ENCODE peak calls at places on chromosomes 12 and 14, in eight cellular contexts. R is uterus, P is lung, B is GM23248, H is K562, I is brain microvascular endothelial cell, K is astrocyte, M is A549. Q is an unnamed sample.

GRCh38 chr14:75906680-75907280 is 75.0 kb downstream of the TGFB3 start:
- DNase-seq in K (peak), I (peak), H (peak), B (peak), R (peak), P (peak), M (peak), Q (no peak)

GRCh38 chr14:85599939-85600338 is 70.0 kb downstream of the FLRT2 start:
- DNase-seq in I (no peak), B (peak), M (no peak), P (no peak), H (no peak), K (peak), R (no peak), Q (no peak)

GRCh38 chr14:24368562-24369252 is 723 bp downstream of the NFATC4 start:
- DNase-seq in P (no peak), M (no peak), I (peak), K (peak), H (peak), B (peak), R (peak), Q (peak)

GRCh38 chr12:806116-806805 is 53.9 kb downstream of the WNK1 start:
- DNase-seq in K (peak), H (no peak), P (no peak), I (no peak), B (peak), R (no peak), M (peak), Q (peak)

GRCh38 chr14:24425704-24426103 is 3.8 kb downstream of the CBLN3 start:
- DNase-seq in K (peak), B (peak), M (no peak), H (peak), I (peak), P (no peak), R (no peak), Q (peak)

GRCh38 chr12:67916266-67916970 is 72.8 kb upstream of the IFNG-AS1 start:
- DNase-seq in R (no peak), P (no peak), I (no peak), B (peak), K (peak), H (no peak), M (no peak), Q (peak)

GRCh38 chr12:59808317-59808910 is 212.6 kb downstream of the SLC16A7 start:
- DNase-seq in R (no peak), M (peak), K (peak), I (no peak), B (peak), P (no peak), H (peak), Q (peak)

GRCh38 chr12:24909667-24910066 is 39.2 kb downstream of the BCAT1 start:
- DNase-seq in H (no peak), I (peak), P (peak), M (no peak), K (peak), B (peak), R (no peak), Q (peak)

GRCh38 chr12:109718390-109718789 is 4.8 kb downstream of the FAM222A start:
- DNase-seq in M (no peak), B (no peak), K (no peak), H (no peak), P (no peak), I (no peak), R (no peak), Q (peak)

GRCh38 chr12:99039367-99040120 is 394.5 kb downstream of the APAF1 start:
- DNase-seq in I (no peak), P (no peak), M (no peak), B (no peak), K (no peak), R (no peak), H (no peak), Q (no peak)

GRCh38 chr12:10385181-10385613 is 4.6 kb downstream of the KLRK1 start:
- DNase-seq in K (peak), I (no peak), B (peak), R (no peak), P (no peak), H (no peak), M (no peak), Q (peak)

GRCh38 chr14:33564774-33565630 is 385.9 kb downstream of the EGLN3 start:
- DNase-seq in K (peak), M (no peak), P (no peak), R (no peak), I (peak), H (no peak), B (peak), Q (no peak)

GRCh38 chr14:104550340-104550848 is 29.2 kb upstream of the C14orf180 start:
- DNase-seq in R (no peak), B (no peak), I (no peak), K (no peak), H (no peak), M (no peak), P (no peak), Q (peak)

GRCh38 chr12:108609535-108610335 is 11.9 kb upstream of the TMEM119 start:
- DNase-seq in B (peak), M (no peak), R (peak), H (peak), P (peak), K (peak), I (peak), Q (peak)

GRCh38 chr12:51372021-51372420 is 19.2 kb downstream of the GALNT6 start:
- DNase-seq in I (no peak), M (no peak), H (no peak), P (no peak), B (peak), K (no peak), R (no peak), Q (no peak)

GRCh38 chr14:20179218-20179617 is 11.5 kb upstream of the OR11G2 start:
- DNase-seq in R (no peak), M (no peak), P (no peak), H (no peak), B (no peak), I (no peak), K (no peak), Q (no peak)

GRCh38 chr14:47539065-47539464 is 136.3 kb downstream of the MDGA2 start:
- DNase-seq in I (peak), H (no peak), P (no peak), B (no peak), K (no peak), R (no peak), M (no peak), Q (no peak)

GRCh38 chr12:130552483-130552996 is 163.6 kb downstream of the RIMBP2 start:
- DNase-seq in K (no peak), H (no peak), M (no peak), P (no peak), B (peak), I (no peak), R (no peak), Q (no peak)

GRCh38 chr14:37969511-37969979 is 238.2 kb upstream of the SSTR1 start:
- DNase-seq in P (no peak), K (no peak), H (no peak), M (no peak), I (no peak), B (no peak), R (no peak), Q (no peak)

GRCh38 chr14:77043177-77043983 is 14.9 kb upstream of the IRF2BPL start:
- DNase-seq in K (peak), B (peak), P (no peak), H (no peak), I (peak), M (no peak), R (peak), Q (peak)

DNA sequence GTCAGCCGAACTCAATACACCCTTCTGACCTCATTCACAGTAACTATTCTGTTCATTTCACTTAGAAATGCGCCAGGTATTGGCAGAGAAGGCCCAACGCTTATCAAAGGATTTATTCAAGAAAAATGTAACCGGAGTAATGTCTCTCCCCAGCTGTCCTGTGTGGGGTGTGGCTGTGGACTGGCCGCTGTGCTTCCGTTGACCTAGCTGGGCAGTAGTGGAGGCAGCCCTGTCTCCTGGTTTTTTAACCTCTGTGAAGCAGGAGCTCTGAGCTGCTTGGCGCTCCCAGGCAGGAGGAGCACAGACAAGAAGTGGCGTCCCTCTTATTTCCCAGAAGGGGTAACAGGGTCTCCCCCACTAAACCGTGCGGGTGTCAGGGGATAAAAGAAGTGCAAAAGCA is 85.2 kb downstream of the ESR2 start:
- DNase-seq in R (no peak), K (no peak), H (no peak), I (no peak), B (no peak), P (no peak), M (no peak), Q (no peak)
- H3K27ac ChIP-seq in R (no peak), K (no peak), H (no peak), I (no peak), B (no peak), P (no peak), M (no peak), Q (no peak)

DNA sequence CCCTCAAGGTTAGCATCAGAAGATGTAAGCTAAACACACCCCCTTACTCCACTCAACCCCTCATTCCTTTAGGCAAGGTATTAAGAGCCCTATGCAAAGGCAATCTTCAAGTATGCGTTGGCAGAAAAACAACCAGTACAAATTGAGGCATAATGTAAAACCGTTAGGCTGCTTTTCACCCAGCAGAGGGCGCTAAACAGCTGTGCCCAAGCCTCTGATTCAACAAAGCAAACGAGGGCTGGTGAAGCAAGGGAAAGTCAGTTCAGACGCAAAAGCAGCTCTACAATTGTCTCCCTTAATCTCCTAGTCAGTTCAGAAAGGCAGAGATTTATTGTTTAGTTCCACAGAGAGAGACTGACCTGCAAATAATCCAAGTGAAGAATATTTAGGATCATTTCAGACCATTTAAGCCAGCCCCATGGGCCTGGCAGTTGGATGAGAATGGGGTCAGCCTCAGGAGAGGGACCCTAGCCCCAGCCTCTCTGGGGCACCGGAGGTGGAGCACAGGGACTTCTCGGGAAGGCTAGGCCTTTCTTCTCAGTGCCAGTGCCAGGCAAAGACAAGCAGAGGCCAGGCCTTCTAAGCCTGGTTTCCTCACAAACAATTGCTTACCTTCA is 23.5 kb downstream of the DCAF5 start:
- DNase-seq in M (peak), K (peak), P (peak), B (peak), I (peak), R (peak), H (peak), Q (peak)
- H3K27ac ChIP-seq in M (peak), K (no peak), P (peak), B (peak), I (no peak), R (peak), H (no peak), Q (peak)

GRCh38 chr12:93818488-93819047 is 141.4 kb downstream of the CRADD start:
- DNase-seq in R (peak), K (no peak), H (no peak), M (no peak), B (no peak), I (no peak), P (no peak), Q (peak)

GRCh38 chr12:93824514-93825500 is 147.6 kb downstream of the CRADD start:
- DNase-seq in K (peak), I (peak), B (peak), M (no peak), H (no peak), R (no peak), P (no peak), Q (no peak)

GRCh38 chr12:93813972-93814821 is 137.0 kb downstream of the CRADD start:
- DNase-seq in K (peak), P (peak), R (peak), M (no peak), I (peak), B (peak), H (peak), Q (peak)

GRCh38 chr12:93823616-93824410 is 146.6 kb downstream of the CRADD start:
- DNase-seq in H (no peak), P (no peak), B (peak), I (no peak), R (no peak), M (no peak), K (peak), Q (no peak)

GRCh38 chr12:93819048-93819491 is 141.9 kb downstream of the CRADD start:
- DNase-seq in P (peak), M (no peak), B (peak), R (peak), I (no peak), K (peak), H (no peak), Q (peak)
- H3K27ac ChIP-seq in P (peak), M (no peak), B (peak), R (peak), I (peak), K (peak), H (no peak), Q (peak)

GRCh38 chr12:54587315-54587821 is 1.1 kb downstream of the PPP1R1A start:
- DNase-seq in K (no peak), R (peak), I (no peak), P (no peak), B (peak), M (no peak), H (no peak), Q (no peak)
- H3K27ac ChIP-seq in K (no peak), R (no peak), I (no peak), P (no peak), B (no peak), M (no peak), H (no peak), Q (no peak)

DNA sequence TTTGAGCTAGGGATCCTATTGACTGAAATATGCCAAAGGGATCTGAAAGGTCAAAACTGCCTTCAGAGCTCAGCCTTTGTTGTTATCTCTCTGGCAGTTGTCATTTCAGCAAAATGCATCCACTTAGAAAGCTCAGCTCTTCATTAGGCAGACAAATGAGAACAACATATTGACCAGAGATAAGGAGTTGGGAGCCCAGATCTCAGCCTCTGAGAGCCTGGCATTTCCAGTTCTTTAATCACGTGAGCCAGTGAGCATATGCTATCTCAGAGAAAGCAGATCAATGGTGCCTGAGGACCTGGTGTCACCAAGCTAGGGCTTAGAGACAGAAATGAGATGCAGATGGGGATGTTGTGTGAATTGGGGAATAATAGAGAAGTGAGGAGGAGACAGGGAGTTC is 101.1 kb downstream of the DAD1 start:
- DNase-seq in P (no peak), M (no peak), B (no peak), H (no peak), K (no peak), I (no peak), R (no peak), Q (no peak)
- H3K27ac ChIP-seq in P (peak), M (no peak), B (no peak), H (no peak), K (no peak), I (no peak), R (no peak), Q (no peak)

GRCh38 chr12:32303171-32303570 is 96.2 kb upstream of the FGD4 start:
- DNase-seq in B (no peak), P (no peak), M (no peak), I (no peak), R (no peak), H (no peak), K (no peak), Q (no peak)
- H3K27ac ChIP-seq in B (no peak), P (no peak), M (no peak), I (no peak), R (no peak), H (no peak), K (no peak), Q (no peak)

GRCh38 chr14:74190910-74191575 is 48.2 kb upstream of the VSX2 start:
- DNase-seq in M (no peak), B (no peak), I (no peak), H (no peak), P (no peak), R (no peak), K (peak), Q (no peak)
- H3K27ac ChIP-seq in M (no peak), B (no peak), I (no peak), H (no peak), P (no peak), R (no peak), K (no peak), Q (no peak)

GRCh38 chr14:62185078-62185477 is 422.9 kb downstream of the SNAPC1 start:
- DNase-seq in I (no peak), B (no peak), M (no peak), P (no peak), R (no peak), H (no peak), K (no peak), Q (no peak)

GRCh38 chr14:62181591-62181990 is 419.4 kb downstream of the SNAPC1 start:
- DNase-seq in I (no peak), H (no peak), M (no peak), K (peak), P (no peak), R (no peak), B (peak), Q (no peak)

DNA sequence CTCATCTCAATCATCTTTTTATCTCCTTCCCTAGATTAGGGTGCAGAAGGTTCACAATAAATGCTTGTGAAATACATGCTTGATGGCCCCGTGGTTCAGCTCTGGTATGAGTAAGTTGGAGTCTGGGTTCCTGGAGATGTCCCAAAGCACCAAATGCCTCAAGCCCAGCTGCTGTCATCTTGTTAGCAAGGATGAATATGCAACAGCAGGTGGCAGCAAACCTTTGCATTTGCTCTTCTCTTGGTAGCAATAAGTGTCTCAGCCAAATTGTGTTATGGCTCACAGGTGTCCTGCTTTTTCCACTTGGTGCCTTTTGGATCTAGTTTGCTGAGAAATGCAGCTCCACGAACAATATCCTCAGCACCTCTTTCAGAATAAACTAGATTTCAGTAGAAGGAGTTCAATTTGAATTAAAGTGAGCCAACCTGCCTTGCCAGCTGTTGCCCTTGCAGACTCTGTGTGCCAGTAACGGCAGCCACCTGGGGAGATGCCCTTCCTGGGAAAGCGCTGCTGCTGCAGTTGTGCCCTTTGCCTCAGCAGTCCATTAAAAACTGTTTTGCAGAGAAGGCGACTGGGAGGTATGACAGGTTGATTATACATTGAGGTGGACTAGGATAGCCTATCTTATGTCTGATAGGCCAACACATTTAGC is 417.3 kb downstream of the SNAPC1 start:
- DNase-seq in I (peak), K (peak), H (no peak), R (peak), P (peak), B (peak), M (peak), Q (peak)
- H3K27ac ChIP-seq in I (no peak), K (no peak), H (no peak), R (no peak), P (no peak), B (no peak), M (no peak), Q (no peak)

GRCh38 chr12:124261885-124262284 is 33.0 kb upstream of the RFLNA start:
- DNase-seq in B (no peak), R (no peak), M (no peak), I (no peak), P (no peak), K (no peak), H (no peak), Q (no peak)
- H3K27ac ChIP-seq in B (no peak), R (no peak), M (no peak), I (no peak), P (no peak), K (no peak), H (no peak), Q (no peak)

GRCh38 chr12:11576104-11576503 is 73.4 kb upstream of the ETV6 start:
- DNase-seq in I (peak), R (no peak), H (no peak), K (peak), P (no peak), B (peak), M (no peak), Q (no peak)
- H3K27ac ChIP-seq in I (no peak), R (no peak), H (no peak), K (no peak), P (no peak), B (no peak), M (no peak), Q (no peak)

Q was measured in osteoblast.